ENCODE peak calls at places on chromosomes 1 and 21, in eight cellular contexts. D, I, G, S, K, U, Y and J are unnamed samples.

GRCh38 chr1:229058111-229058551 is 212.8 kb upstream of the RAB4A start:
- DNase-seq in D (no peak), I (peak), G (no peak), S (no peak), K (no peak), U (no peak), Y (peak), J (no peak)

GRCh38 chr1:54413295-54413694 is 7.1 kb upstream of the SSBP3 start:
- DNase-seq in D (peak), I (no peak), G (peak), S (peak), K (peak), U (no peak), Y (peak), J (no peak)

GRCh38 chr1:33443705-33444180 is 12.8 kb upstream of the PHC2 start:
- DNase-seq in D (no peak), I (no peak), G (no peak), S (no peak), K (no peak), U (no peak), Y (no peak), J (no peak)

GRCh38 chr1:171107257-171107940 is 16.7 kb downstream of the FMO3 start:
- DNase-seq in D (no peak), I (no peak), G (no peak), S (peak), K (no peak), U (no peak), Y (no peak), J (no peak)

GRCh38 chr21:31991356-31992331 is 118.8 kb downstream of the HUNK start:
- DNase-seq in D (no peak), I (no peak), G (no peak), S (no peak), K (no peak), U (no peak), Y (no peak), J (no peak)

GRCh38 chr1:162305969-162306368 is 70.7 kb downstream of the SPATA46 start:
- DNase-seq in D (no peak), I (no peak), G (no peak), S (peak), K (no peak), U (no peak), Y (no peak), J (no peak)

GRCh38 chr1:225834417-225835329 is 24.7 kb downstream of the EPHX1 start:
- DNase-seq in D (peak), I (no peak), G (peak), S (peak), K (no peak), U (peak), Y (no peak), J (peak)

GRCh38 chr1:43608789-43609188 is 41.2 kb upstream of the KDM4A start:
- DNase-seq in D (no peak), I (no peak), G (no peak), S (no peak), K (no peak), U (no peak), Y (no peak), J (no peak)

GRCh38 chr1:52601976-52602327 is 219 bp upstream of the GPX7 start:
- DNase-seq in D (no peak), I (no peak), G (no peak), S (no peak), K (no peak), U (no peak), Y (no peak), J (no peak)

GRCh38 chr1:212915245-212916091 is 34.9 kb upstream of the VASH2 start:
- DNase-seq in D (no peak), I (no peak), G (no peak), S (peak), K (peak), U (no peak), Y (no peak), J (no peak)

GRCh38 chr1:5896706-5897105 is 95.5 kb downstream of the NPHP4 start:
- DNase-seq in D (no peak), I (no peak), G (no peak), S (no peak), K (no peak), U (no peak), Y (no peak), J (no peak)

GRCh38 chr1:80882552-80882951 is 918.2 kb upstream of the ADGRL2 start:
- DNase-seq in D (no peak), I (no peak), G (peak), S (peak), K (no peak), U (no peak), Y (no peak), J (no peak)

GRCh38 chr1:54324031-54324654 is 82.1 kb downstream of the SSBP3 start:
- DNase-seq in D (no peak), I (no peak), G (no peak), S (no peak), K (no peak), U (no peak), Y (no peak), J (no peak)

GRCh38 chr1:205220421-205220820 is 7.3 kb upstream of the TMCC2 start:
- DNase-seq in D (no peak), I (no peak), G (no peak), S (no peak), K (no peak), U (no peak), Y (no peak), J (no peak)

GRCh38 chr21:35649186-35649585 is 411.1 kb downstream of the SETD4 start:
- DNase-seq in D (no peak), I (no peak), G (no peak), S (peak), K (no peak), U (no peak), Y (no peak), J (no peak)

GRCh38 chr1:201361652-201362504 is 15.6 kb downstream of the TNNT2 start:
- DNase-seq in D (no peak), I (no peak), G (no peak), S (peak), K (no peak), U (no peak), Y (peak), J (no peak)

GRCh38 chr1:220680085-220680687 is 10.0 kb upstream of the C1orf115 start:
- DNase-seq in D (no peak), I (no peak), G (no peak), S (peak), K (peak), U (no peak), Y (peak), J (no peak)

GRCh38 chr1:160197231-160197630 is 6.9 kb downstream of the CASQ1 start:
- DNase-seq in D (no peak), I (no peak), G (no peak), S (no peak), K (no peak), U (no peak), Y (no peak), J (no peak)

GRCh38 chr1:49016030-49016991 is 239.6 kb upstream of the BEND5 start:
- DNase-seq in D (no peak), I (no peak), G (no peak), S (no peak), K (no peak), U (no peak), Y (no peak), J (no peak)

GRCh38 chr1:4711191-4711915 is 56.9 kb downstream of the AJAP1 start:
- DNase-seq in D (no peak), I (no peak), G (no peak), S (no peak), K (no peak), U (no peak), Y (no peak), J (no peak)

GRCh38 chr1:38941527-38942019 is at the start of gene RHBDL2:
- DNase-seq in D (peak), I (no peak), G (no peak), S (peak), K (no peak), U (no peak), Y (no peak), J (no peak)

GRCh38 chr1:95384570-95384969 is 150.6 kb downstream of the RWDD3 start:
- DNase-seq in D (no peak), I (no peak), G (no peak), S (peak), K (no peak), U (no peak), Y (no peak), J (no peak)

GRCh38 chr1:29186252-29186651 is 4.6 kb upstream of the SRSF4 start:
- DNase-seq in D (no peak), I (no peak), G (no peak), S (peak), K (no peak), U (no peak), Y (no peak), J (no peak)

GRCh38 chr1:215958836-215959235 is 391.7 kb downstream of the KCTD3 start:
- DNase-seq in D (no peak), I (no peak), G (no peak), S (no peak), K (no peak), U (no peak), Y (no peak), J (no peak)

GRCh38 chr21:34336245-34336644 is 27.6 kb upstream of the KCNE2 start:
- DNase-seq in D (no peak), I (no peak), G (no peak), S (peak), K (no peak), U (no peak), Y (no peak), J (no peak)

GRCh38 chr21:43937898-43938309 is 72.9 kb downstream of the AGPAT3 start:
- DNase-seq in D (no peak), I (no peak), G (no peak), S (no peak), K (no peak), U (no peak), Y (no peak), J (no peak)

GRCh38 chr1:55612988-55613387 is 397.8 kb upstream of the USP24 start:
- DNase-seq in D (no peak), I (no peak), G (peak), S (no peak), K (no peak), U (peak), Y (no peak), J (peak)

GRCh38 chr1:54110991-54111390 is 41.8 kb downstream of the CDCP2 start:
- DNase-seq in D (peak), I (no peak), G (no peak), S (no peak), K (no peak), U (no peak), Y (no peak), J (no peak)

GRCh38 chr1:2971609-2972008 is 49.7 kb upstream of the ACTRT2 start:
- DNase-seq in D (peak), I (no peak), G (no peak), S (no peak), K (no peak), U (no peak), Y (no peak), J (no peak)

GRCh38 chr21:29638761-29639327 is 301.0 kb downstream of the GRIK1 start:
- DNase-seq in D (no peak), I (no peak), G (no peak), S (no peak), K (no peak), U (no peak), Y (no peak), J (no peak)

GRCh38 chr21:41570791-41571355 is 62.9 kb upstream of the TMPRSS2 start:
- DNase-seq in D (no peak), I (no peak), G (no peak), S (no peak), K (no peak), U (no peak), Y (no peak), J (no peak)

GRCh38 chr1:109634771-109635750 is 15.4 kb downstream of the AMPD2 start:
- DNase-seq in D (peak), I (no peak), G (no peak), S (no peak), K (no peak), U (no peak), Y (no peak), J (no peak)

GRCh38 chr1:3066826-3067225 is 2.2 kb upstream of the PRDM16 start:
- DNase-seq in D (peak), I (no peak), G (no peak), S (no peak), K (no peak), U (no peak), Y (no peak), J (no peak)